ENCODE peak calls at places on chromosome 7, in ten cellular contexts. H, Z, O, Q, B, U, D, C, E and I are unnamed samples.

GRCh38 chr7:73742753-73743641 is 4.4 kb upstream of the ABHD11 start:
- DNase-seq in D (no peak), B (no peak), H (no peak), C (no peak), U (peak), Q (peak), E (no peak), O (no peak), Z (no peak), I (no peak)

GRCh38 chr7:45021604-45022296 is 21.7 kb downstream of the CCM2 start:
- DNase-seq in O (no peak), Z (no peak), B (peak), D (no peak), H (no peak), C (no peak), Q (no peak), U (no peak), E (peak), I (peak)

GRCh38 chr7:77651544-77652162 is 44.6 kb upstream of the RSBN1L start:
- DNase-seq in Z (peak), D (no peak), U (no peak), O (peak), E (peak), Q (no peak), B (peak), H (no peak), C (no peak), I (peak)

GRCh38 chr7:36677769-36678435 is 46.4 kb downstream of the AOAH start:
- DNase-seq in B (no peak), O (no peak), H (peak), C (no peak), Z (no peak), Q (no peak), U (no peak), E (no peak), D (no peak), I (no peak)

GRCh38 chr7:47670738-47671137 is 88.8 kb upstream of the TNS3 start:
- DNase-seq in E (peak), O (no peak), H (no peak), Z (no peak), U (no peak), B (no peak), C (no peak), D (no peak), Q (no peak), I (peak)

GRCh38 chr7:132907380-132907940 is 174.4 kb downstream of the CHCHD3 start:
- DNase-seq in U (no peak), B (no peak), D (no peak), H (no peak), O (no peak), Z (no peak), E (no peak), C (no peak), Q (no peak), I (no peak)

GRCh38 chr7:87797798-87798403 is 78.3 kb downstream of the SLC25A40 start:
- DNase-seq in H (no peak), C (peak), Q (no peak), E (peak), U (no peak), Z (peak), O (no peak), B (peak), D (peak), I (no peak)

GRCh38 chr7:104032486-104032885 is 43.0 kb upstream of the RELN start:
- DNase-seq in Q (no peak), E (no peak), U (no peak), Z (no peak), D (no peak), H (no peak), O (no peak), B (no peak), C (no peak), I (no peak)

GRCh38 chr7:138254444-138254843 is 178.2 kb downstream of the AKR1D1 start:
- DNase-seq in O (no peak), Z (no peak), E (no peak), D (no peak), B (no peak), H (no peak), U (no peak), Q (no peak), C (no peak), I (no peak)

GRCh38 chr7:141409911-141410329 is 141.3 kb upstream of the AGK start:
- DNase-seq in E (no peak), C (no peak), D (no peak), Z (no peak), O (no peak), H (no peak), Q (no peak), U (no peak), B (peak), I (no peak)

GRCh38 chr7:11615163-11615562 is 216.8 kb downstream of the THSD7A start:
- DNase-seq in U (no peak), C (no peak), Z (no peak), H (no peak), E (no peak), B (no peak), O (no peak), D (no peak), Q (no peak), I (no peak)

GRCh38 chr7:47292832-47293309 is 289.0 kb downstream of the TNS3 start:
- DNase-seq in O (no peak), U (no peak), C (no peak), E (no peak), Z (no peak), Q (no peak), D (no peak), H (no peak), B (no peak), I (no peak)

GRCh38 chr7:19122018-19122588 is 4.7 kb upstream of the TWIST1 start:
- DNase-seq in U (no peak), D (no peak), E (peak), H (no peak), C (no peak), O (no peak), Q (no peak), Z (peak), B (peak), I (no peak)

GRCh38 chr7:151592868-151593486 is 73.3 kb upstream of the RHEB start:
- DNase-seq in Q (no peak), C (peak), O (no peak), Z (no peak), D (peak), E (no peak), U (no peak), H (no peak), B (no peak), I (no peak)

GRCh38 chr7:121328508-121329459 is at the start of gene WNT16:
- DNase-seq in U (no peak), H (no peak), O (no peak), Z (no peak), D (no peak), C (no peak), E (no peak), B (no peak), Q (no peak), I (peak)

GRCh38 chr7:92306153-92306552 is 60.4 kb downstream of the ANKIB1 start:
- DNase-seq in B (no peak), D (no peak), U (no peak), H (no peak), E (no peak), O (no peak), Q (no peak), C (no peak), Z (no peak), I (no peak)